ENCODE peak calls at places on chromosome 5, in seven cellular contexts. I, O, Z, Q, G, K and F are unnamed samples.

GRCh38 chr5:2904956-2905355 is 153.5 kb upstream of the IRX2 start:
- DNase-seq in I (no peak), O (no peak), Z (no peak), Q (no peak), G (no peak), K (no peak), F (no peak)

GRCh38 chr5:133602829-133603380 is 9.4 kb downstream of the FSTL4 start:
- DNase-seq in I (no peak), O (no peak), Z (no peak), Q (no peak), G (no peak), K (no peak), F (no peak)

GRCh38 chr5:163915481-163915961 is 410.1 kb downstream of the MAT2B start:
- DNase-seq in I (no peak), O (no peak), Z (no peak), Q (no peak), G (no peak), K (no peak), F (no peak)

GRCh38 chr5:73256012-73256411 is 83.0 kb downstream of the TMEM174 start:
- DNase-seq in I (no peak), O (no peak), Z (no peak), Q (no peak), G (no peak), K (no peak), F (no peak)

GRCh38 chr5:128252196-128252595 is 168.6 kb downstream of the SLC12A2 start:
- DNase-seq in I (no peak), O (no peak), Z (no peak), Q (no peak), G (no peak), K (no peak), F (no peak)

GRCh38 chr5:149341846-149342245 is 3.5 kb upstream of the GRPEL2 start:
- DNase-seq in I (no peak), O (no peak), Z (no peak), Q (no peak), G (no peak), K (no peak), F (no peak)

GRCh38 chr5:71882826-71883744 is 164.0 kb downstream of the CARTPT start:
- DNase-seq in I (no peak), O (peak), Z (no peak), Q (no peak), G (no peak), K (peak), F (no peak)

GRCh38 chr5:16866795-16867584 is 69.1 kb downstream of the MYO10 start:
- DNase-seq in I (no peak), O (no peak), Z (no peak), Q (no peak), G (no peak), K (no peak), F (no peak)

GRCh38 chr5:6585939-6586646 is 46.8 kb downstream of the NSUN2 start:
- DNase-seq in I (no peak), O (no peak), Z (no peak), Q (no peak), G (no peak), K (peak), F (no peak)

GRCh38 chr5:141513021-141513626 is 24.2 kb downstream of the PCDHGC5 start:
- DNase-seq in I (no peak), O (peak), Z (no peak), Q (no peak), G (peak), K (no peak), F (peak)

GRCh38 chr5:178895615-178896571 is at the start of gene ZFP2:
- DNase-seq in I (no peak), O (peak), Z (no peak), Q (peak), G (peak), K (peak), F (no peak)

GRCh38 chr5:101306391-101307137 is 403.5 kb upstream of the ST8SIA4 start:
- DNase-seq in I (peak), O (no peak), Z (no peak), Q (peak), G (no peak), K (no peak), F (no peak)

GRCh38 chr5:179893958-179894895 is 13.5 kb downstream of the TBC1D9B start:
- DNase-seq in I (no peak), O (no peak), Z (no peak), Q (no peak), G (no peak), K (no peak), F (no peak)

GRCh38 chr5:69217154-69217731 is 17.4 kb upstream of the CDK7 start:
- DNase-seq in I (no peak), O (no peak), Z (peak), Q (no peak), G (no peak), K (no peak), F (no peak)

GRCh38 chr5:127993476-127993875 is 90.1 kb upstream of the SLC12A2 start:
- DNase-seq in I (peak), O (no peak), Z (no peak), Q (no peak), G (no peak), K (no peak), F (no peak)

GRCh38 chr5:62653001-62653863 is 74.6 kb downstream of the LRRC70 start:
- DNase-seq in I (no peak), O (no peak), Z (no peak), Q (no peak), G (no peak), K (no peak), F (no peak)

GRCh38 chr5:169139381-169140125 is 161.4 kb downstream of the SLIT3 start:
- DNase-seq in I (no peak), O (no peak), Z (no peak), Q (peak), G (no peak), K (no peak), F (no peak)

GRCh38 chr5:34455096-34455495 is 201.0 kb upstream of the RAI14 start:
- DNase-seq in I (no peak), O (no peak), Z (no peak), Q (no peak), G (no peak), K (no peak), F (no peak)

GRCh38 chr5:133996683-133997252 is 8.0 kb downstream of the VDAC1 start:
- DNase-seq in I (no peak), O (no peak), Z (no peak), Q (no peak), G (no peak), K (no peak), F (no peak)

GRCh38 chr5:126106032-126106431 is 317.2 kb upstream of the GRAMD2B start:
- DNase-seq in I (no peak), O (no peak), Z (no peak), Q (no peak), G (no peak), K (no peak), F (no peak)

GRCh38 chr5:170752257-170753215 is 31.0 kb upstream of the GABRP start:
- DNase-seq in I (no peak), O (no peak), Z (no peak), Q (peak), G (no peak), K (no peak), F (no peak)

GRCh38 chr5:172509405-172509781 is 55.1 kb upstream of the SH3PXD2B start:
- DNase-seq in I (no peak), O (no peak), Z (no peak), Q (no peak), G (no peak), K (no peak), F (no peak)